ENCODE peak calls at places on chromosomes 5 and 9, in ten cellular contexts. E is A549, X is transverse colon, L is ovary, H is HepG2, M is upper lobe of left lung, N is tibial nerve, B is K562, U is H1, Y is suprapubic skin. R is an unnamed sample.
A peak's percentile ranks its signal among the peaks of the same experiment; 100 is the strongest.

GRCh38 chr5:125093776-125094175 is 347.3 kb upstream of the ZNF608 start:
- DNase-seq in M (no peak), X (no peak), L (no peak), E (peak; percentile 2), U (no peak), B (no peak), Y (no peak), N (no peak), H (no peak), R (no peak)

GRCh38 chr5:73031839-73032238 is 76.0 kb downstream of the FCHO2 start:
- DNase-seq in X (no peak), H (no peak), B (peak; percentile 12), L (no peak), E (no peak), U (no peak), N (no peak), Y (no peak), M (no peak), R (no peak)

GRCh38 chr9:135043345-135043744 is 44.1 kb upstream of the OLFM1 start:
- DNase-seq in E (no peak), L (no peak), B (no peak), Y (peak; percentile 41), X (no peak), U (peak; percentile 7), M (no peak), N (no peak), H (no peak), R (peak; percentile 5)

GRCh38 chr5:74085186-74085585 is 459.2 kb downstream of the ARHGEF28 start:
- DNase-seq in E (no peak), L (no peak), N (no peak), M (no peak), B (no peak), X (no peak), U (no peak), Y (no peak), H (no peak), R (no peak)

GRCh38 chr9:63817622-63818518 is 1467.1 kb downstream of the FOXD4L5 start:
- DNase-seq in L (peak; percentile 39), N (peak; percentile 38), Y (peak; percentile 94), H (peak; percentile 10), M (peak; percentile 92), X (peak; percentile 72), E (no peak), B (no peak), U (peak; percentile 91), R (peak; percentile 82)

GRCh38 chr5:50302815-50303490 is 138.1 kb downstream of the EMB start:
- DNase-seq in E (peak; percentile 15), H (no peak), B (no peak), L (no peak), X (no peak), Y (no peak), M (no peak), N (no peak), U (no peak), R (no peak)

GRCh38 chr9:133890583-133890982 is 101.5 kb downstream of the VAV2 start:
- DNase-seq in H (no peak), N (no peak), M (no peak), B (no peak), U (no peak), L (no peak), X (no peak), Y (no peak), E (no peak), R (no peak)

GRCh38 chr9:8895498-8896224 is 1096.1 kb upstream of the DMAC1 start:
- DNase-seq in H (peak; percentile 30), N (no peak), B (peak; percentile 0), X (no peak), L (no peak), E (peak; percentile 5), U (no peak), M (no peak), Y (no peak), R (no peak)

GRCh38 chr9:100442072-100442471 is 15.1 kb downstream of the MSANTD3 start:
- DNase-seq in Y (no peak), H (no peak), L (no peak), N (no peak), U (peak; percentile 51), X (no peak), E (no peak), B (no peak), M (no peak), R (no peak)

GRCh38 chr5:36027066-36027465 is 35.9 kb upstream of the UGT3A1 start:
- DNase-seq in Y (no peak), H (no peak), M (no peak), B (no peak), U (no peak), N (no peak), L (no peak), X (no peak), E (no peak), R (no peak)

GRCh38 chr9:68631811-68632210 is 73.2 kb upstream of the PIP5K1B start:
- DNase-seq in N (no peak), L (no peak), X (no peak), M (no peak), U (no peak), E (no peak), B (no peak), Y (no peak), H (no peak), R (no peak)

GRCh38 chr9:88738708-88739107 is 203.7 kb downstream of the NXNL2 start:
- DNase-seq in B (no peak), X (no peak), M (no peak), N (no peak), H (no peak), U (no peak), L (no peak), E (no peak), Y (no peak), R (no peak)

GRCh38 chr5:173903396-173904140 is 15.4 kb downstream of the CPEB4 start:
- DNase-seq in Y (no peak), L (no peak), X (no peak), U (no peak), N (no peak), B (no peak), M (no peak), H (no peak), E (no peak), R (no peak)

GRCh38 chr5:151214614-151215545 is 9.0 kb downstream of the CCDC69 start:
- DNase-seq in X (peak; percentile 50), B (no peak), L (no peak), U (no peak), M (no peak), E (no peak), Y (peak; percentile 77), N (no peak), H (peak; percentile 25), R (no peak)

GRCh38 chr5:84437673-84438315 is 53.1 kb upstream of the EDIL3 start:
- DNase-seq in U (no peak), Y (no peak), B (no peak), M (no peak), L (no peak), X (no peak), H (no peak), N (no peak), E (no peak), R (no peak)

GRCh38 chr9:127424669-127424986 is 446 bp downstream of the ZNF79 start:
- DNase-seq in B (peak; percentile 50), M (no peak), E (no peak), N (no peak), H (no peak), U (no peak), X (no peak), L (no peak), Y (no peak), R (no peak)

GRCh38 chr5:62143268-62144229 is 162.5 kb upstream of the KIF2A start:
- DNase-seq in M (no peak), L (no peak), E (no peak), H (peak; percentile 13), N (no peak), B (peak; percentile 38), X (no peak), Y (no peak), U (no peak), R (no peak)

GRCh38 chr9:94199776-94200175 is 59.3 kb upstream of the ZNF169 start:
- DNase-seq in U (no peak), H (no peak), B (no peak), X (no peak), E (no peak), N (no peak), M (no peak), L (no peak), Y (no peak), R (no peak)

GRCh38 chr5:77015938-77016569 is 14.2 kb upstream of the AGGF1 start:
- DNase-seq in M (no peak), U (no peak), B (peak; percentile 66), X (no peak), H (peak; percentile 12), N (no peak), Y (no peak), E (no peak), L (no peak), R (no peak)
- TF ChIP-seq CTCF in M (no peak), U (peak; percentile 28), B (peak; percentile 64), X (peak; percentile 24), H (peak; percentile 45), N (no peak), Y (no peak), E (peak; percentile 64), L (no peak), R (no peak)

DNA sequence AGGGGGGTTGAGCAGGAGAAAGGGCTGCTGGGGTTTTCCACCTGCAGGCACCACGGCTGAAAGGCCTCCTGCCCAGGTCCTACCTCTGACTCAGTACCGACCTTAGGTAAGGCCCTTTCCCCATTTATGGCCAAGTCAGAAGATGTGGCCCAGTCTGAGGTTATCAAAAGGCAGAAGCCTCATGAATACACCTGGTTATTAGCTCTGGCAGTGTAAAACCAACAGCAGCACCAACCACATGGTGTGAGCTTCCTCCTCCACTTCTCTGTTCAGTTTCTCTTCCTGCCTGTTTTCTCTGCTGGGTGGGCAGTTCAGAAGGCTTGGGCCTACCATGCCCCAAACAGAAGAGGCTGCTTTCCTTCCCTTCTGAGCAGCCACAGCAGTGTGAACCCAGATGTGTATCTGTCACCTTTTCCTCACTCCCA is 86.9 kb downstream of the UGCG start:
- DNase-seq in B (no peak), X (no peak), H (no peak), U (no peak), Y (no peak), L (no peak), E (no peak), N (no peak), M (no peak), R (no peak)
- TF ChIP-seq POLR2A in B (no peak), X (no peak), H (no peak), U (no peak), Y (no peak), L (no peak), E (no peak), N (no peak), M (no peak), R (no peak)

DNA sequence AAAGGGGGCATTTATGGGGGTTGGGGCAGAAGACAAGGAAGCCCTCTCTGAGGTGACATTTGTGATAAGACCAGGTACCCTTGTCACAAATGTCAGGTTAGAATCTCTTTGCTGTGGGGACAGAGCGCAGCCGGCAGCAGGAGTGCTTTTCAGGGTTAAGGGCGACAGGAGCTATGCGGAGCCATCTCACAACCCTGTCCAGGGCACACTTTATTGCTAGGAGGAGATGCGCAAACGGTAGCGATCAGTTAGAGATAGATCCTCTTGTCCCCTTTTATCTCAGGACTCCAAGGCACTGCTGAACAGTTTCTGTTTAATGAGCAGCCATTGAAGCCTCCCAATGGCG is 438 bp upstream of the LAMC3 start:
- DNase-seq in L (no peak), M (no peak), E (no peak), U (no peak), Y (no peak), B (no peak), N (no peak), H (no peak), X (no peak), R (no peak)
- TF ChIP-seq EP300 in L (no peak), M (no peak), E (no peak), U (no peak), Y (no peak), B (no peak), N (no peak), H (no peak), X (no peak), R (no peak)

GRCh38 chr9:85001925-85002324 is 332.4 kb downstream of the NTRK2 start:
- DNase-seq in E (no peak), X (no peak), H (no peak), B (no peak), M (no peak), U (no peak), N (no peak), Y (no peak), L (no peak), R (no peak)
- TF ChIP-seq CTCF in E (no peak), X (no peak), H (no peak), B (no peak), M (no peak), U (no peak), N (no peak), Y (no peak), L (no peak), R (no peak)

R was measured in sigmoid colon.